ENCODE peak calls at places on chromosomes 5 and 9, in seven cellular contexts. Y is DND-41, K is NT2/D1, V is PC-3, D is endothelial cell of umbilical vein, X is GM23248, U is neural progenitor cell. Z is an unnamed sample. For H3K36me3, the result is how much of the 10 kb centered on the place peaks cover.

GRCh38 chr5:101678494-101679193 is 617.4 kb downstream of the SLCO4C1 start:
- DNase-seq in K (peak), V (peak), Y (peak), X (peak), D (peak), U (peak), Z (peak)

GRCh38 chr9:26243722-26244121 is 565.5 kb upstream of the TUSC1 start:
- DNase-seq in K (no peak), D (peak), V (peak), Y (no peak), X (peak), U (no peak), Z (no peak)

GRCh38 chr9:135335691-135336181 is 143.8 kb upstream of the PPP1R26 start:
- DNase-seq in K (no peak), V (no peak), Y (no peak), U (no peak), X (no peak), D (no peak), Z (no peak)

GRCh38 chr9:15268317-15268716 is 38.7 kb downstream of the TTC39B start:
- DNase-seq in Y (no peak), U (no peak), K (no peak), X (no peak), D (no peak), V (no peak), Z (no peak)

GRCh38 chr9:2745560-2746380 is 28.5 kb downstream of the KCNV2 start:
- DNase-seq in V (peak), X (no peak), D (no peak), U (peak), Y (no peak), K (peak), Z (no peak)

GRCh38 chr9:121568541-121569265 is 69.1 kb upstream of the GGTA1 start:
- DNase-seq in Y (no peak), K (no peak), X (peak), U (no peak), V (no peak), D (peak), Z (no peak)

GRCh38 chr9:14140121-14140520 is 173.8 kb downstream of the NFIB start:
- DNase-seq in V (no peak), D (no peak), K (no peak), X (no peak), Y (no peak), U (no peak), Z (no peak)

GRCh38 chr5:58842851-58843250 is 260.0 kb downstream of the RAB3C start:
- DNase-seq in V (peak), Y (no peak), X (peak), U (no peak), K (no peak), D (no peak), Z (peak)

GRCh38 chr5:74017786-74018211 is 391.8 kb downstream of the ARHGEF28 start:
- DNase-seq in X (peak), Y (no peak), K (no peak), V (peak), D (no peak), U (no peak), Z (peak)

GRCh38 chr9:35526087-35526801 is 36.3 kb downstream of the RUSC2 start:
- DNase-seq in U (no peak), K (no peak), X (peak), D (peak), V (peak), Y (no peak), Z (peak)

GRCh38 chr5:76082790-76083554 is at the start of gene SV2C:
- DNase-seq in U (peak), Y (no peak), D (no peak), V (no peak), X (peak), K (no peak), Z (peak)

GRCh38 chr5:22900801-22901310 is 47.7 kb upstream of the CDH12 start:
- DNase-seq in K (no peak), Y (no peak), D (no peak), X (no peak), U (no peak), V (no peak), Z (no peak)

GRCh38 chr9:84501587-84501986 is 161.0 kb upstream of the SLC28A3 start:
- DNase-seq in X (peak), Y (no peak), K (no peak), V (no peak), D (no peak), U (no peak), Z (no peak)

GRCh38 chr9:19965336-19965735 is 176.5 kb upstream of the SLC24A2 start:
- DNase-seq in X (peak), U (no peak), Y (no peak), V (no peak), K (no peak), D (no peak), Z (peak)

GRCh38 chr5:143139585-143139984 is 263.9 kb downstream of the NR3C1 start:
- DNase-seq in D (no peak), Y (no peak), X (no peak), K (no peak), U (no peak), V (no peak), Z (no peak)

GRCh38 chr5:80963521-80963895 is 3.3 kb downstream of the RASGRF2 start:
- DNase-seq in V (no peak), X (no peak), U (no peak), D (no peak), Y (no peak), K (no peak), Z (no peak)

GRCh38 chr9:126705767-126706697 is 92.3 kb downstream of the LMX1B start:
- DNase-seq in U (peak), K (no peak), V (peak), Y (peak), D (peak), X (peak), Z (peak)

GRCh38 chr5:98570010-98570409 is 203.5 kb upstream of the RGMB start:
- DNase-seq in D (peak), U (no peak), X (peak), K (no peak), V (peak), Y (no peak), Z (peak)

GRCh38 chr5:91128604-91129003 is 254.5 kb downstream of the ARRDC3 start:
- DNase-seq in K (no peak), U (no peak), Y (no peak), X (peak), V (peak), D (no peak), Z (no peak)

GRCh38 chr5:146607663-146608315 is 91.8 kb upstream of the GPR151 start:
- DNase-seq in K (no peak), V (peak), D (no peak), Y (no peak), X (no peak), U (no peak), Z (no peak)

GRCh38 chr5:126594676-126595485 is at the start of gene ALDH7A1:
- DNase-seq in D (peak), X (peak), Y (no peak), K (peak), U (peak), V (peak), Z (peak)

GRCh38 chr5:92907914-92908606 is 673.0 kb downstream of the NR2F1-AS1 start:
- DNase-seq in Y (no peak), U (no peak), X (peak), D (peak), K (no peak), V (no peak), Z (peak)

GRCh38 chr5:161190778-161191177 is 338.8 kb upstream of the ATP10B start:
- DNase-seq in U (peak), X (no peak), V (no peak), Y (no peak), K (no peak), D (no peak), Z (no peak)

GRCh38 chr5:72160299-72160698 is 53.0 kb downstream of the MAP1B start:
- DNase-seq in D (peak), X (peak), U (no peak), V (no peak), Y (no peak), K (no peak), Z (peak)

GRCh38 chr9:99970481-99970880 is 64.0 kb downstream of the STX17 start:
- DNase-seq in U (no peak), X (no peak), V (no peak), K (no peak), Y (no peak), D (no peak), Z (no peak)

GRCh38 chr5:143865421-143865820 is 53.5 kb downstream of the HMHB1 start:
- DNase-seq in K (no peak), X (no peak), Y (no peak), U (peak), D (no peak), V (no peak), Z (peak)

GRCh38 chr9:84230355-84231136 is 110.0 kb downstream of the SLC28A3 start:
- DNase-seq in K (peak), U (no peak), Y (no peak), D (no peak), V (no peak), X (peak), Z (peak)

GRCh38 chr5:96896285-96896711 is 20.0 kb downstream of the ERAP2 start:
- DNase-seq in V (no peak), K (no peak), D (no peak), X (no peak), U (no peak), Y (no peak), Z (no peak)

GRCh38 chr5:132050661-132051371 is 9.6 kb upstream of the IL3 start:
- DNase-seq in Y (no peak), K (no peak), D (no peak), X (no peak), V (no peak), U (no peak), Z (no peak)

GRCh38 chr5:179166886-179167841 is 107.0 kb downstream of the ZNF354C start:
- DNase-seq in X (peak), U (peak), Y (peak), V (peak), K (peak), D (no peak), Z (peak)

GRCh38 chr5:56637321-56637920 is 177.9 kb upstream of the MAP3K1 start:
- DNase-seq in D (peak), U (no peak), X (no peak), V (peak), Y (no peak), K (no peak), Z (peak)

GRCh38 chr9:23683021-23683431 is 143.0 kb downstream of the ELAVL2 start:
- DNase-seq in X (no peak), D (peak), U (no peak), Y (no peak), V (peak), K (peak), Z (peak)

GRCh38 chr9:1458503-1458902 is 408.3 kb downstream of the DMRT2 start:
- DNase-seq in U (no peak), K (no peak), Y (no peak), D (no peak), V (peak), X (peak), Z (no peak)

GRCh38 chr9:29212590-29213373 is 1639.5 kb upstream of the C9orf72 start:
- DNase-seq in Y (no peak), K (peak), V (peak), X (peak), D (no peak), U (peak), Z (no peak)

DNA sequence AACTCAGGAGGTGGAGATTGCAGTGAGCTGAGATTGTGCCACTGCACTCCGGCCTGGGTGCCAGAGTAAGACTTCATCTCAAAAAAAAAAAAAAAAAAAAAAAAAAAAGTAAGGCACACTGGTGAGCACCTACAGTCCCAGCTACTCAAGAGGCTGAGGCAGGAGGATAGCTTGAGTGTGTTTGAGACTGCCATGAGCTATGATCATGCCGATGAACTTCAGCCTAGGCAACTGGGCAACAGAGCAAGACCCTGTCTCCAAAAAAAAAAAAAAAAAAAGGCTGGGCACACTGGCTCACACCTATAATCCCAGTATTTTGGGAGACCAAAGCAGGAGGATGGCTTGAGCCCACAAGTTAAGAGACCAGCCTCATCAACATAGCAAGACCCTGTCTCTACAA is 20.3 kb downstream of the UIMC1 start:
- DNase-seq in X (no peak), K (no peak), V (no peak), D (no peak), U (no peak), Y (no peak), Z (no peak)
- H3K9ac ChIP-seq in X (no peak), K (no peak), V (no peak), D (no peak), U (no peak), Y (no peak), Z (no peak)

DNA sequence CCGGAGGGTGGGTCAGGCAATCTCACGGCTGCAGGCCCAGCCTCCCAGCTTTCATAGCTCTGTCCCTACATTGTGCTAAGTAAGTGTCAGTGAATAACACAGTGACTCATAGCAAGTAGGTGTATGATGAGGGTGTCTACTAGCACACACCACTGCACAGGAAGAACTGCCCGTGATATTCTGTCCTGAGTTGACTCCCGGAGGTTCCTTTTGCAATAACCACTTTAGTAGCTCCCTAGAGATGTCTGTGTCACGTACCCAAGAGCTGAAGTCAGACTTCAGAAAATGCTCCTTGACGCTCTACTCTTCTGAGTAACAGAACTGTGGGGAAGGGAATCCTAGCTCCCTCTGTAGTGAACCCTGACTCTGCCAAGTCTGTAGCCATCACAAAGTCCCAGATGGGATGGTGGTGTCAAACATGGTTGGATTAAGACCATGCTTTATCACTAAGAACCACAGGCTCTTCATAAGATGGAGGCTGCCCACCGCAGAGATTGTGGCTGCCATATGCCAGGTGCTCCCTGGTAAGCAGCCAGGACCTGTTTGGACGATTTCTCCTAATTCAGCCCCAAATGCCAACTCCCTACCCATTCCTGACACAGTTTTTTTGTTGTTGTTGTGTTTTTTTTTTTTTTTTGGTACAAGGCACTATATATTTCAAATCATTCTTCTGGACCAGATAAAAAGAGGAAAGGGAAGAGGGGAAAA is 352.6 kb upstream of the PANK3 start:
- DNase-seq in K (no peak), V (no peak), D (no peak), X (peak), Y (no peak), U (no peak), Z (peak)
- H3K36me3 ChIP-seq in K (under half), V (under half), D (under half), X (under half), Y (under half), U (under half), Z (under half)

GRCh38 chr5:14581333-14581890 is at the start of gene OTULINL:
- DNase-seq in U (peak), V (peak), X (peak), D (peak), Y (peak), K (peak), Z (peak)
- H3K9ac ChIP-seq in U (no peak), V (peak), X (no peak), D (no peak), Y (peak), K (peak), Z (no peak)

DNA sequence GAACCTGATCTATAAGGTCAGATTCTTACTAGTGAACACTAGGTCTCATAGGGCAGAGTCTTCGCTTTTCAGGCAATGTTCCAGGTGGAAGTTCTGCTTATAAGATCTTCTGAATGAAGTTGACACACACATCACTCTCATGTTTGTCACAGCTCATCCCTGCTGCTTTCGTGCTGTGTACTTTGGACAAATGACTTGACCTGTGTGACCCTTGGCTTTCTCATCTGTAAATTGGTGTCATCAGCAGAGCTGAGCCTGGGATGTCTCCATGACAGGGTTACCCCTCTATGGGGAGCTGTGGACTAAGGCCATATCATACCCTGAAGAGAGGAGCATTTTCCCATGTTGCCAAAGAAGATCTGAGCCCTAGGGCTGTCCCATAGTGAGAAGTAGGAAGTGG is 2.8 kb downstream of the DELE1 start:
- DNase-seq in U (no peak), D (no peak), K (no peak), Y (no peak), V (no peak), X (no peak), Z (no peak)
- H3K36me3 ChIP-seq in U (under half), D (under half), K (half or more), Y (half or more), V (under half), X (under half), Z (half or more)

GRCh38 chr5:169697976-169698375 is 60.9 kb downstream of the DOCK2 start:
- DNase-seq in X (no peak), U (no peak), K (no peak), V (no peak), Y (no peak), D (no peak), Z (no peak)
- H3K9ac ChIP-seq in X (no peak), U (no peak), K (no peak), V (no peak), Y (no peak), D (no peak), Z (no peak)

DNA sequence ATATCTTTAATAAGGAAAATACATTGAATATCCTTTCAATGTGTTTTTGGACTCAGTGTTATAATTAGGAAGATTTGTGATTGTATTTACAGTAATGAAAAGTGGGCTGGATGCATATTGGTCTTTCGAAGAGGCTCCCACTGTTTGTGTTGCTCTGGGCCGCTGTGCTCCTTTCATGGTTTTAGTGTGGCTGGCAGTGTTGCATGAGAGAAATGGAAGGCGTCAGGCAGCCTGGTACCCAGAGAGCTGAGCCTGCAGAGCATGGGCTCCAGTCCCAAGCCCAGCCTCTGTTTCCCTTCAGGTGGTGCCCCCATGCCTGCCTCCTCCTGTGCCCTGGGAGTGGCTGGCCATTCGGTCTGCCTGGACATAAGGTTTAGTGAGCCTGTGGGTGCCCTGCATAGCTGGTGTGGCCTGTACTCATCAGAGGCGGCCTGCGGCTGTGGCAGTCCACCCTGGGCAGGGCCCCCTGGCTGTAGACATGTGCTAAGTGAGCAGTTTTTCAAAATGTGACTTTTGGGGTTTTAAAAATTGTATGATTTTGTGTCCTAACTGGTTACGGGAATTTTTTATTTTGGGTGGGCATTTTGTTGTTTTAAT is 27.4 kb upstream of the FAM120AOS start:
- DNase-seq in Y (no peak), V (no peak), U (peak), K (no peak), X (no peak), D (no peak), Z (no peak)
- H3K36me3 ChIP-seq in Y (half or more), V (under half), U (under half), K (under half), X (under half), D (under half), Z (under half)

GRCh38 chr9:89408628-89409101 is 89.2 kb downstream of the SEMA4D start:
- DNase-seq in X (no peak), K (no peak), D (no peak), U (no peak), V (peak), Y (peak), Z (no peak)
- H3K9ac ChIP-seq in X (no peak), K (no peak), D (no peak), U (no peak), V (no peak), Y (peak), Z (no peak)

DNA sequence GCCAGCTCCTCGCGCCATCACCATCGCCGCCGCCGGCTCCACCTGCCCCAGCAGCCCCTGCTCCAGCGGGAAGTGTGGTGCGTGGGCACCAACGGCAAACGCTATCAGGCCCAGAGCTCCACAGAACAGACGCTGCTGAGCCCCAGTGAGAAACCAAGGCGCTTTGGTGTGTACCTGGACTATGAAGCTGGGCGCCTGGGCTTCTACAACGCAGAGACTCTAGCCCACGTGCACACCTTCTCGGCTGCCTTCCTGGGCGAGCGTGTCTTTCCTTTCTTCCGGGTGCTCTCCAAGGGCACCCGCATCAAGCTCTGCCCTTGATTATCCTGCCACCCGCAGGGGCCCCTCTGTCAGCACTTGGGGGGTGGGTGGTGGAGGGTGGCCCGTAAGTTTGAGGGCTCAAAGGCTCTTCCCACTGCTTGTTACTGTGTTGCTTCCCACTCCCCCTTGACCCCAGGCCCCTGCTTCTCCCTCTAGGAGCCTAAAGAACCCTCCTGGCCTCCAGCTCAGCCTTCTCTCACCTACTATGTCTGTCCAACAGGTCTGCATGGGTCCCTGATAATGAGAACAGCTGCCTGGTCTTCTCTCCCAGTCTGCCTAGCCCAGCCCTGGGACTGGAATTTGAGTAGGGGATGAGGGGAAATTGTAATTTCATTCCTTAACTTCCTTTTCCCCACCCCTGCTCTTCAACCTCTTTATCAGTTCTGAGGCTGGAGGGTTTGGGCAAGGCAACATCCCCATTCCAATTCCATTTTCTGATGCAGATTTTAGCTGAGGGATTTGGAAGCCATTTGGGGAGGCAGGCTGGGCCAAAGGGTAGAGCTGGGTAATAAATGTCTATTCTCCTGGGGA is 9.0 kb downstream of the RACK1 start:
- DNase-seq in U (no peak), K (no peak), Y (peak), X (no peak), V (no peak), D (no peak), Z (no peak)
- H3K36me3 ChIP-seq in U (under half), K (half or more), Y (half or more), X (under half), V (half or more), D (half or more), Z (half or more)

GRCh38 chr9:4677392-4677791 is 2.0 kb upstream of the CDC37L1 start:
- DNase-seq in X (no peak), V (no peak), Y (no peak), U (no peak), K (no peak), D (no peak), Z (no peak)
- H3K9ac ChIP-seq in X (no peak), V (no peak), Y (no peak), U (no peak), K (no peak), D (no peak), Z (no peak)

Z was measured in adipocyte.